ENCODE peak calls at places on chromosomes 12 and 14, in six cellular contexts. V is HCT116, K is HepG2, C is K562, I is H1, R is GM12878. D is an unnamed sample. For H3K36me3, the result is how much of the 10 kb centered on the place peaks cover.

GRCh38 chr14:89720076-89720687 is 234.3 kb downstream of the EFCAB11 start:
- DNase-seq in K (no peak), C (no peak), R (no peak), V (no peak), I (no peak), D (no peak)

GRCh38 chr14:102071283-102071998 is 15.4 kb downstream of the HSP90AA1 start:
- DNase-seq in K (peak), I (no peak), C (no peak), V (peak), R (no peak), D (no peak)

GRCh38 chr12:119780786-119781434 is 96.2 kb downstream of the CIT start:
- DNase-seq in K (peak), C (peak), I (peak), V (peak), R (no peak), D (peak)

GRCh38 chr12:57127710-57128518 is at the start of gene LRP1:
- DNase-seq in R (no peak), I (peak), C (peak), V (peak), K (peak), D (peak)

GRCh38 chr14:61121293-61121897 is 140.3 kb downstream of the SLC38A6 start:
- DNase-seq in V (no peak), R (no peak), C (no peak), I (no peak), K (no peak), D (no peak)

GRCh38 chr12:41917827-41918445 is 226.7 kb downstream of the GXYLT1 start:
- DNase-seq in I (no peak), R (no peak), C (no peak), V (no peak), K (no peak), D (no peak)

GRCh38 chr12:45409966-45410365 is 194.1 kb downstream of the ANO6 start:
- DNase-seq in I (no peak), V (no peak), R (no peak), K (no peak), C (no peak), D (no peak)

GRCh38 chr14:68797180-68797670 is 4.4 kb upstream of the ZFP36L1 start:
- DNase-seq in C (peak), K (no peak), I (peak), V (no peak), R (no peak), D (no peak)

GRCh38 chr12:46499226-46499625 is 126.7 kb upstream of the SLC38A2 start:
- DNase-seq in C (no peak), I (no peak), K (no peak), R (no peak), V (no peak), D (no peak)

GRCh38 chr12:6961278-6961694 is 9.2 kb downstream of the PHB2 start:
- DNase-seq in V (no peak), C (peak), I (no peak), K (no peak), R (no peak), D (peak)

GRCh38 chr12:92121826-92122225 is 23.8 kb downstream of the BTG1 start:
- DNase-seq in K (no peak), I (no peak), V (no peak), R (no peak), C (no peak), D (no peak)

GRCh38 chr14:20626274-20626673 is 15.2 kb downstream of the OR6S1 start:
- DNase-seq in I (no peak), C (no peak), K (no peak), R (no peak), V (no peak), D (no peak)

GRCh38 chr14:70254476-70254961 is 65.8 kb upstream of the SLC8A3 start:
- DNase-seq in C (peak), V (no peak), K (peak), I (peak), R (no peak), D (peak)

GRCh38 chr14:72651715-72652114 is 242.2 kb downstream of the DPF3 start:
- DNase-seq in R (no peak), V (no peak), I (peak), C (no peak), K (no peak), D (no peak)

GRCh38 chr12:128807161-128807724 is 16.5 kb downstream of the SLC15A4 start:
- DNase-seq in K (no peak), C (no peak), R (no peak), I (no peak), V (no peak), D (no peak)

GRCh38 chr14:94474581-94475031 is 1.4 kb downstream of the SERPINA9 start:
- DNase-seq in C (no peak), K (no peak), V (no peak), R (no peak), I (no peak), D (no peak)

GRCh38 chr12:5511644-5512584 is 80.0 kb downstream of the NTF3 start:
- DNase-seq in C (peak), I (peak), R (no peak), K (no peak), V (peak), D (peak)

GRCh38 chr14:38961136-38961535 is 141.9 kb downstream of the SEC23A start:
- DNase-seq in K (no peak), R (no peak), V (no peak), C (no peak), I (no peak), D (no peak)

GRCh38 chr14:33796356-33796755 is 154.5 kb downstream of the EGLN3 start:
- DNase-seq in V (no peak), K (no peak), C (no peak), R (no peak), I (no peak), D (no peak)

GRCh38 chr14:95993768-95994592 is 45.2 kb upstream of the C14orf132 start:
- DNase-seq in V (peak), C (peak), I (peak), R (peak), K (peak), D (peak)

GRCh38 chr12:11228268-11228879 is 41.1 kb downstream of the PRB3 start:
- DNase-seq in C (peak), K (peak), R (peak), I (peak), V (peak), D (peak)

GRCh38 chr14:60151715-60152114 is 13.5 kb downstream of the DHRS7 start:
- DNase-seq in V (no peak), C (no peak), R (no peak), K (no peak), I (no peak), D (peak)

GRCh38 chr12:41983394-41983793 is 161.3 kb downstream of the GXYLT1 start:
- DNase-seq in I (no peak), K (no peak), V (no peak), R (no peak), C (no peak), D (no peak)

GRCh38 chr14:49033131-49033530 is 553.0 kb downstream of the RPS29 start:
- DNase-seq in C (no peak), K (no peak), R (no peak), V (no peak), I (no peak), D (no peak)

GRCh38 chr14:90093942-90094595 is 32.3 kb downstream of the KCNK13 start:
- DNase-seq in V (no peak), K (no peak), C (no peak), R (no peak), I (no peak), D (no peak)

GRCh38 chr12:49274396-49275069 is 9.7 kb downstream of the TUBA1C start:
- DNase-seq in I (no peak), V (no peak), R (no peak), K (no peak), C (no peak), D (no peak)

GRCh38 chr14:68377459-68377858 is 415.4 kb downstream of the ZFP36L1 start:
- DNase-seq in R (no peak), C (peak), K (peak), V (no peak), I (no peak), D (no peak)

GRCh38 chr12:14774074-14774943 is 29.0 kb downstream of the WBP11 start:
- DNase-seq in K (peak), I (peak), V (peak), R (peak), C (no peak), D (peak)

DNA sequence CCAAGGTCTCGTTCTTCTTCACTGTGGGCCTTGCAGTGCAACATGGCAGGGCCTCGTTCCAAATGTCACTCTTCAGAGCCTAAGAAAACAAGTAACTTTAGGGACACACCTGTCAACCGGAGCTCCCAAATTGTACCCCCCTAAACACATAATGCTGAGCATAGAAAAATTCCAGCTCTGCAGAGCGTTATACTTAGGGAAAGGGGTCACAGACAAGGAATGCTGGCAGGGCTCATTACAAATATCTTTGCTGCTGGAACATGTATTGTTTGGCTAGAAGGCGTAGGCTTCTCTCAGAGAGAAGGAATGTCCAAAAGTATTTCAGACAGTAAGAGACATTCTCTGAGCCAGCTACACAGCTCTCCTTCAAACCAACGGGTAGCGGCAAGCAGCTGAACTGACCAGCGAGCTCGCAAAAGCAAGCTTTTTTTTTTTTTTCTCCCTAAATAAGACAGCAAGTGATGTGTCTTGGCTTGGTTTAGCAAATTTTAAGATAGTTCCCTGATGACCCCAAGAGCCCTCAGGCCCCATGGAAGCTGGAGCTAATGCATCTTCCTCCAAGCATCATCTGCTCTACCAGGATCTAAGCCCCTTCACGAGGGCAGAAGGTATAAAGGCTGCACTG is 24.5 kb downstream of the SSH1 start:
- DNase-seq in V (no peak), C (no peak), K (no peak), I (no peak), R (no peak), D (no peak)
- H3K36me3 ChIP-seq in V (under half), C (under half), K (under half), I (under half), R (under half), D (half or more)

GRCh38 chr12:67752226-67752732 is 103.7 kb downstream of the DYRK2 start:
- DNase-seq in V (no peak), C (no peak), K (no peak), I (no peak), R (no peak), D (no peak)
- TF ChIP-seq JUND in V (no peak), C (no peak), K (no peak), I (no peak), R (no peak), D (no peak)

GRCh38 chr12:74646831-74647230 is 109.2 kb downstream of the ATXN7L3B start:
- DNase-seq in V (peak), R (no peak), K (no peak), C (no peak), I (no peak), D (no peak)
- TF ChIP-seq CTCF in V (peak), R (no peak), K (peak), C (no peak), I (peak), D (peak)

DNA sequence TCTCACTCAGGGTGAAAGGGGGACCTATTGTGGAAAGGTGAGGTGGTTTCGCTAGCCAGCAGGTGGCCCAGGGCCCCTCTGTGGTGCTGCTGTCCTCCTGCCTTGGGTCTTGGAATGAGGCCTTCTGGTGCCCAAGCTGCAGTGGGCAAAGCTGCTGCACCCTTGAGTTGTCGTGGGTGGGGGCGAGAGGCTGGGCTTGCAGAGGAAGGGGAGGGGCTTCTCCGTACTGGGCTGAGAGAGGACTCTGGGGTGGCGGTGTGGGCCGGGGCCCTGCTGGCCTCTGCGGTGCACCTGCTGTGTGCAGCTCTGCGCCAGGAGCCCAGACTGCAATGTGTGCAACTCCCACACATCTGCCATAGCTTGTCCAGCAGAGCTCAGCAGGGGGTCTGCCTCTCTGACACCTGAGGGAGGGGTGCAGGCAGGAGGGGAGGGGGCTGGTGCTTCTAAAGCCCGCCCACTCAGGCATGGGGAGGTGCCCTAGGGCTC is 145.8 kb downstream of the KIF26A start:
- DNase-seq in K (no peak), R (no peak), C (no peak), I (no peak), V (no peak), D (peak)
- H3K36me3 ChIP-seq in K (under half), R (under half), C (under half), I (under half), V (under half), D (under half)

GRCh38 chr12:74910831-74911230 is 298.8 kb downstream of the KCNC2 start:
- DNase-seq in V (no peak), I (no peak), R (no peak), K (no peak), C (no peak), D (no peak)

GRCh38 chr12:74903522-74903921 is 306.1 kb downstream of the KCNC2 start:
- DNase-seq in I (peak), V (peak), C (no peak), R (no peak), K (peak), D (no peak)

GRCh38 chr12:74900232-74900631 is 309.4 kb downstream of the KCNC2 start:
- DNase-seq in C (no peak), V (no peak), R (no peak), I (no peak), K (no peak), D (no peak)

GRCh38 chr12:74906224-74906623 is 303.4 kb downstream of the KCNC2 start:
- DNase-seq in C (no peak), K (peak), R (no peak), I (no peak), V (no peak), D (no peak)
- TF ChIP-seq JUND in C (no peak), K (no peak), R (no peak), I (no peak), V (no peak), D (no peak)

GRCh38 chr14:51129130-51129529 is 34.2 kb upstream of the TRIM9 start:
- DNase-seq in K (peak), R (no peak), C (no peak), V (no peak), I (no peak), D (no peak)
- TF ChIP-seq CTCF in K (peak), R (no peak), C (no peak), V (peak), I (peak), D (no peak)

GRCh38 chr12:32379213-32379612 is 20.1 kb upstream of the FGD4 start:
- DNase-seq in V (no peak), R (no peak), C (no peak), K (no peak), I (no peak), D (no peak)
- H3K36me3 ChIP-seq in V (under half), R (under half), C (under half), K (under half), I (under half), D (under half)

DNA sequence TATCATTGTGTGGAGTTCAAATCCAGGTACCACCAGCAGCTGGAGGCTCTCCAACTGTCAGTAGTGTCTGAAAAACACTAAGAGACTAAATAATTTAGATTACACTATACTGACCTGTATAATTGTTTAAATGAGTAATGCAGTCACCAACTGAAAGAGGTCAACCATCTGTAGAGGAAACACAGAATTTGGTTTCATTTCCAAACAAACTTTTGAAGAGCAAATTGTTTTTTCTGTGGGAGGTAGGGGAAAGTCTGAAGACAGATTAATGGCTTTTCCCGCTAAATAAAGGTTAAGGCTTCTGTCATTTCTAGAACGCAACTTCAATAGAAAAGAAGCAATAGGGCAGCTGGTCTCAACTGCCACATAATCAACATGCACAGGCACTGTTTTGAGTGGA is 462.6 kb downstream of the PRKD1 start:
- DNase-seq in V (no peak), K (no peak), R (no peak), I (no peak), C (no peak), D (no peak)
- TF ChIP-seq JUND in V (no peak), K (no peak), R (no peak), I (no peak), C (no peak), D (no peak)

GRCh38 chr14:88437659-88438058 is 52.2 kb downstream of the SPATA7 start:
- DNase-seq in I (no peak), K (no peak), V (no peak), C (no peak), R (no peak), D (no peak)
- TF ChIP-seq CTCF in I (peak), K (no peak), V (peak), C (peak), R (no peak), D (peak)

DNA sequence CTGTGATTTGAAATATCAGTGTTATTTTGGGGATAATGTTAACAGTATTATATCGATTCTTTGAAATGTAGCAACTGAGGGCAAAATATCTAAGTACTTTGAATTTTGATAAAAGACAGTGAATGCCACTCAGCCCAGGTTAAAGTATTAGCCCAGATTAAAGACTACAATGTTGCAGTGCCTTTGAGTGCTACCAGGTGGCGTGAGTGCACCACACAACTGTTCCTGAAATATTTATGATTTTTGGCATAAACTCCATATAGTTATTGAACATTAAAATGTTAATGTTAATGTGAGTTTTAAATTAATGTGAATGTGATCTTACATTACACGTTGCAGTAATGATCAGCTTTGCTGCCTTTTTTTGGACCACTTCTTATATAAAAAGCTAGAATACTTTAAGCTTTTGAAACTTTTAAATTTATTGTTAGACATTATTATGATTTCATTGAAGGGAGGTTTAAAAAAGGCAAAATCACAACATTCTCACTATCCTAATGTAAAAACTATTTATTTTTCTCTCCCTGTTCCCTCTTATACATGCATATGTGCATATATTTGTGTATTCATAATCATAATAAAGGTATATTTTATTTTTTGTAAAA is 22.5 kb downstream of the MRPS35 start:
- DNase-seq in C (peak), V (no peak), I (no peak), K (peak), R (no peak), D (peak)
- H3K36me3 ChIP-seq in C (half or more), V (under half), I (under half), K (under half), R (under half), D (under half)